ENCODE peak calls at places on chromosomes 5 and 9, in six cellular contexts. One of them, this sample, is unnamed.

GRCh38 chr9:86660146-86660545 is 287.2 kb downstream of the GAS1 start:
- DNase-seq in CD8-positive, alpha-beta T cell: no peak
- DNase-seq in upper lobe of left lung: no peak
- DNase-seq in brain microvascular endothelial cell: peak; percentile 80
- DNase-seq in mesothelial cell of epicardium: no peak
- DNase-seq in GM12865: no peak
- DNase-seq in this sample: no peak

GRCh38 chr9:126860757-126861466 is 473 bp downstream of the ZBTB34 start:
- DNase-seq in CD8-positive, alpha-beta T cell: peak; percentile 14
- DNase-seq in upper lobe of left lung: peak; percentile 58
- DNase-seq in brain microvascular endothelial cell: no peak
- DNase-seq in mesothelial cell of epicardium: no peak
- DNase-seq in GM12865: peak; percentile 32
- DNase-seq in this sample: no peak

GRCh38 chr5:33282696-33283095 is 158.1 kb upstream of the TARS1 start:
- DNase-seq in CD8-positive, alpha-beta T cell: no peak
- DNase-seq in upper lobe of left lung: no peak
- DNase-seq in brain microvascular endothelial cell: no peak
- DNase-seq in mesothelial cell of epicardium: no peak
- DNase-seq in GM12865: no peak
- DNase-seq in this sample: no peak

GRCh38 chr9:13568851-13569618 is 289.5 kb upstream of the MPDZ start:
- DNase-seq in CD8-positive, alpha-beta T cell: no peak
- DNase-seq in upper lobe of left lung: no peak
- DNase-seq in brain microvascular endothelial cell: no peak
- DNase-seq in mesothelial cell of epicardium: no peak
- DNase-seq in GM12865: no peak
- DNase-seq in this sample: no peak

GRCh38 chr9:73855206-73855605 is 641.9 kb upstream of the RORB start:
- DNase-seq in CD8-positive, alpha-beta T cell: no peak
- DNase-seq in upper lobe of left lung: no peak
- DNase-seq in brain microvascular endothelial cell: no peak
- DNase-seq in mesothelial cell of epicardium: no peak
- DNase-seq in GM12865: no peak
- DNase-seq in this sample: no peak

GRCh38 chr5:116671211-116671736 is 96.7 kb upstream of the SEMA6A start:
- DNase-seq in CD8-positive, alpha-beta T cell: no peak
- DNase-seq in upper lobe of left lung: no peak
- DNase-seq in brain microvascular endothelial cell: no peak
- DNase-seq in mesothelial cell of epicardium: no peak
- DNase-seq in GM12865: peak; percentile 87
- DNase-seq in this sample: no peak

GRCh38 chr9:80560976-80561375 is 989.2 kb downstream of the TLE4 start:
- DNase-seq in CD8-positive, alpha-beta T cell: no peak
- DNase-seq in upper lobe of left lung: no peak
- DNase-seq in brain microvascular endothelial cell: no peak
- DNase-seq in mesothelial cell of epicardium: no peak
- DNase-seq in GM12865: no peak
- DNase-seq in this sample: no peak

GRCh38 chr5:31113666-31114065 is 79.8 kb upstream of the CDH6 start:
- DNase-seq in CD8-positive, alpha-beta T cell: no peak
- DNase-seq in upper lobe of left lung: no peak
- DNase-seq in brain microvascular endothelial cell: no peak
- DNase-seq in mesothelial cell of epicardium: no peak
- DNase-seq in GM12865: no peak
- DNase-seq in this sample: no peak

GRCh38 chr9:90141723-90142122 is 500.9 kb downstream of the DIRAS2 start:
- DNase-seq in CD8-positive, alpha-beta T cell: no peak
- DNase-seq in upper lobe of left lung: no peak
- DNase-seq in brain microvascular endothelial cell: no peak
- DNase-seq in mesothelial cell of epicardium: no peak
- DNase-seq in GM12865: peak; percentile 17
- DNase-seq in this sample: no peak

GRCh38 chr9:133141833-133142594 is 21.0 kb upstream of the RALGDS start:
- DNase-seq in CD8-positive, alpha-beta T cell: peak; percentile 84
- DNase-seq in upper lobe of left lung: peak; percentile 68
- DNase-seq in brain microvascular endothelial cell: no peak
- DNase-seq in mesothelial cell of epicardium: no peak
- DNase-seq in GM12865: peak; percentile 87
- DNase-seq in this sample: no peak

GRCh38 chr5:90612930-90613329 is 54.3 kb downstream of the ADGRV1 start:
- DNase-seq in CD8-positive, alpha-beta T cell: no peak
- DNase-seq in upper lobe of left lung: no peak
- DNase-seq in brain microvascular endothelial cell: no peak
- DNase-seq in mesothelial cell of epicardium: no peak
- DNase-seq in GM12865: peak; percentile 78
- DNase-seq in this sample: no peak

GRCh38 chr5:139341187-139341688 is 416 bp upstream of the PAIP2 start:
- DNase-seq in CD8-positive, alpha-beta T cell: no peak
- DNase-seq in upper lobe of left lung: no peak
- DNase-seq in brain microvascular endothelial cell: no peak
- DNase-seq in mesothelial cell of epicardium: no peak
- DNase-seq in GM12865: no peak
- DNase-seq in this sample: no peak

GRCh38 chr5:179142434-179143198 is 82.4 kb downstream of the ZNF354C start:
- DNase-seq in CD8-positive, alpha-beta T cell: no peak
- DNase-seq in upper lobe of left lung: no peak
- DNase-seq in brain microvascular endothelial cell: peak; percentile 68
- DNase-seq in mesothelial cell of epicardium: no peak
- DNase-seq in GM12865: no peak
- DNase-seq in this sample: no peak

GRCh38 chr9:93186151-93186715 is 2.3 kb downstream of the WNK2 start:
- DNase-seq in CD8-positive, alpha-beta T cell: no peak
- DNase-seq in upper lobe of left lung: no peak
- DNase-seq in brain microvascular endothelial cell: no peak
- DNase-seq in mesothelial cell of epicardium: no peak
- DNase-seq in GM12865: no peak
- DNase-seq in this sample: no peak

GRCh38 chr5:144028058-144028457 is 142.4 kb downstream of the YIPF5 start:
- DNase-seq in CD8-positive, alpha-beta T cell: no peak
- DNase-seq in upper lobe of left lung: no peak
- DNase-seq in brain microvascular endothelial cell: peak; percentile 22
- DNase-seq in mesothelial cell of epicardium: peak; percentile 23
- DNase-seq in GM12865: no peak
- DNase-seq in this sample: no peak

GRCh38 chr5:80149161-80149609 is 106.7 kb downstream of the SERINC5 start:
- DNase-seq in CD8-positive, alpha-beta T cell: no peak
- DNase-seq in upper lobe of left lung: no peak
- DNase-seq in brain microvascular endothelial cell: no peak
- DNase-seq in mesothelial cell of epicardium: no peak
- DNase-seq in GM12865: no peak
- DNase-seq in this sample: no peak

GRCh38 chr9:7234144-7234543 is 476.4 kb downstream of the KDM4C start:
- DNase-seq in CD8-positive, alpha-beta T cell: no peak
- DNase-seq in upper lobe of left lung: no peak
- DNase-seq in brain microvascular endothelial cell: peak; percentile 47
- DNase-seq in mesothelial cell of epicardium: no peak
- DNase-seq in GM12865: peak; percentile 61
- DNase-seq in this sample: no peak

GRCh38 chr5:154288145-154288544 is 97.6 kb downstream of the GALNT10 start:
- DNase-seq in CD8-positive, alpha-beta T cell: no peak
- DNase-seq in upper lobe of left lung: no peak
- DNase-seq in brain microvascular endothelial cell: peak; percentile 33
- DNase-seq in mesothelial cell of epicardium: no peak
- DNase-seq in GM12865: no peak
- DNase-seq in this sample: no peak

GRCh38 chr9:111412280-111412679 is 71.9 kb downstream of the ECPAS start:
- DNase-seq in CD8-positive, alpha-beta T cell: no peak
- DNase-seq in upper lobe of left lung: no peak
- DNase-seq in brain microvascular endothelial cell: no peak
- DNase-seq in mesothelial cell of epicardium: no peak
- DNase-seq in GM12865: no peak
- DNase-seq in this sample: no peak

GRCh38 chr9:16864741-16865434 is 5.6 kb downstream of the BNC2 start:
- DNase-seq in CD8-positive, alpha-beta T cell: no peak
- DNase-seq in upper lobe of left lung: no peak
- DNase-seq in brain microvascular endothelial cell: no peak
- DNase-seq in mesothelial cell of epicardium: no peak
- DNase-seq in GM12865: no peak
- DNase-seq in this sample: no peak

GRCh38 chr9:80175286-80175906 is 603.6 kb downstream of the TLE4 start:
- DNase-seq in CD8-positive, alpha-beta T cell: no peak
- DNase-seq in upper lobe of left lung: no peak
- DNase-seq in brain microvascular endothelial cell: no peak
- DNase-seq in mesothelial cell of epicardium: no peak
- DNase-seq in GM12865: peak; percentile 49
- DNase-seq in this sample: no peak

GRCh38 chr9:27866741-27867140 is 293.5 kb upstream of the C9orf72 start:
- DNase-seq in CD8-positive, alpha-beta T cell: no peak
- DNase-seq in upper lobe of left lung: no peak
- DNase-seq in brain microvascular endothelial cell: no peak
- DNase-seq in mesothelial cell of epicardium: no peak
- DNase-seq in GM12865: no peak
- DNase-seq in this sample: no peak

GRCh38 chr5:119220576-119221197 is 135.1 kb upstream of the TNFAIP8 start:
- DNase-seq in CD8-positive, alpha-beta T cell: no peak
- DNase-seq in upper lobe of left lung: no peak
- DNase-seq in brain microvascular endothelial cell: no peak
- DNase-seq in mesothelial cell of epicardium: no peak
- DNase-seq in GM12865: peak; percentile 24
- DNase-seq in this sample: no peak

GRCh38 chr5:2887401-2888348 is 136.2 kb upstream of the IRX2 start:
- DNase-seq in CD8-positive, alpha-beta T cell: no peak
- DNase-seq in upper lobe of left lung: no peak
- DNase-seq in brain microvascular endothelial cell: no peak
- DNase-seq in mesothelial cell of epicardium: no peak
- DNase-seq in GM12865: no peak
- DNase-seq in this sample: no peak

GRCh38 chr5:149550608-149551226 is 522 bp downstream of the CSNK1A1 start:
- DNase-seq in CD8-positive, alpha-beta T cell: peak; percentile 17
- DNase-seq in upper lobe of left lung: peak; percentile 35
- DNase-seq in brain microvascular endothelial cell: no peak
- DNase-seq in mesothelial cell of epicardium: no peak
- DNase-seq in GM12865: no peak
- DNase-seq in this sample: no peak

GRCh38 chr9:129480227-129480626 is 140.7 kb downstream of the C9orf50 start:
- DNase-seq in CD8-positive, alpha-beta T cell: no peak
- DNase-seq in upper lobe of left lung: no peak
- DNase-seq in brain microvascular endothelial cell: no peak
- DNase-seq in mesothelial cell of epicardium: no peak
- DNase-seq in GM12865: no peak
- DNase-seq in this sample: no peak
- TF ChIP-seq CTCF in CD8-positive, alpha-beta T cell: no peak
- TF ChIP-seq CTCF in upper lobe of left lung: no peak
- TF ChIP-seq CTCF in brain microvascular endothelial cell: peak; percentile 11
- TF ChIP-seq CTCF in mesothelial cell of epicardium: no peak
- TF ChIP-seq CTCF in GM12865: no peak
- TF ChIP-seq CTCF in this sample: no peak

GRCh38 chr9:100432736-100433135 is 5.8 kb downstream of the MSANTD3 start:
- DNase-seq in CD8-positive, alpha-beta T cell: no peak
- DNase-seq in upper lobe of left lung: no peak
- DNase-seq in brain microvascular endothelial cell: no peak
- DNase-seq in mesothelial cell of epicardium: no peak
- DNase-seq in GM12865: no peak
- DNase-seq in this sample: no peak

GRCh38 chr9:100436566-100436965 is 9.6 kb downstream of the MSANTD3 start:
- DNase-seq in CD8-positive, alpha-beta T cell: no peak
- DNase-seq in upper lobe of left lung: no peak
- DNase-seq in brain microvascular endothelial cell: no peak
- DNase-seq in mesothelial cell of epicardium: no peak
- DNase-seq in GM12865: no peak
- DNase-seq in this sample: no peak

GRCh38 chr9:100440071-100440470 is 13.1 kb downstream of the MSANTD3 start:
- DNase-seq in CD8-positive, alpha-beta T cell: no peak
- DNase-seq in upper lobe of left lung: peak; percentile 34
- DNase-seq in brain microvascular endothelial cell: peak; percentile 20
- DNase-seq in mesothelial cell of epicardium: no peak
- DNase-seq in GM12865: no peak
- DNase-seq in this sample: no peak

GRCh38 chr9:100442072-100442471 is 15.1 kb downstream of the MSANTD3 start:
- DNase-seq in CD8-positive, alpha-beta T cell: no peak
- DNase-seq in upper lobe of left lung: no peak
- DNase-seq in brain microvascular endothelial cell: no peak
- DNase-seq in mesothelial cell of epicardium: no peak
- DNase-seq in GM12865: no peak
- DNase-seq in this sample: no peak

GRCh38 chr9:100437860-100438805 is 11.2 kb downstream of the MSANTD3 start:
- DNase-seq in CD8-positive, alpha-beta T cell: peak; percentile 73
- DNase-seq in upper lobe of left lung: peak; percentile 53
- DNase-seq in brain microvascular endothelial cell: peak; percentile 67
- DNase-seq in mesothelial cell of epicardium: peak; percentile 29
- DNase-seq in GM12865: peak; percentile 74
- DNase-seq in this sample: peak; percentile 95
- TF ChIP-seq CTCF in CD8-positive, alpha-beta T cell: peak; percentile 90
- TF ChIP-seq CTCF in upper lobe of left lung: peak; percentile 81
- TF ChIP-seq CTCF in brain microvascular endothelial cell: peak; percentile 95
- TF ChIP-seq CTCF in mesothelial cell of epicardium: peak; percentile 98
- TF ChIP-seq CTCF in GM12865: peak; percentile 93
- TF ChIP-seq CTCF in this sample: no peak

DNA sequence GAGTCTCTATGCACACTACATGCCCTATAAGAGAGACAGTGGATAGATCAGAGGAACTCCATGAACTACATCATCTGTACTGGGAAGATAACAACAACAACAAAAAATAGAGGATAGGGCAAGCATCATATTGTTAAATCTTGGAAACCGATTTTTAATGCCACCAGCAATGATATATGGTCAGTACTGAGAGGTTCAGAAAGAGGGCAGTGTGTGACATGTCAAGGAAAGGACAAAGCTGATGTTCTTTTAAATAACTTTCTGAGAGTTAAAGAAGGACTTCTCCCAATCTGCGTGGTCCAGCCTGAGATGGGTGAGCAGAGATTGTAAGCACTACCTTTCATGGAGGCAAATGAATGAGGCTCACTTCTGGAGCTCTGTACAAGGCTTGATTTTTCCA is 62.0 kb upstream of the PHF24 start:
- DNase-seq in CD8-positive, alpha-beta T cell: no peak
- DNase-seq in upper lobe of left lung: no peak
- DNase-seq in brain microvascular endothelial cell: no peak
- DNase-seq in mesothelial cell of epicardium: no peak
- DNase-seq in GM12865: no peak
- DNase-seq in this sample: no peak
- TF ChIP-seq CTCF in CD8-positive, alpha-beta T cell: peak; percentile 16
- TF ChIP-seq CTCF in upper lobe of left lung: no peak
- TF ChIP-seq CTCF in brain microvascular endothelial cell: peak; percentile 19
- TF ChIP-seq CTCF in mesothelial cell of epicardium: no peak
- TF ChIP-seq CTCF in GM12865: no peak
- TF ChIP-seq CTCF in this sample: no peak

GRCh38 chr5:168946363-168946762 is 354.6 kb downstream of the SLIT3 start:
- DNase-seq in CD8-positive, alpha-beta T cell: no peak
- DNase-seq in upper lobe of left lung: no peak
- DNase-seq in brain microvascular endothelial cell: peak; percentile 2
- DNase-seq in mesothelial cell of epicardium: no peak
- DNase-seq in GM12865: no peak
- DNase-seq in this sample: no peak

GRCh38 chr5:168948746-168949145 is 352.2 kb downstream of the SLIT3 start:
- DNase-seq in CD8-positive, alpha-beta T cell: no peak
- DNase-seq in upper lobe of left lung: no peak
- DNase-seq in brain microvascular endothelial cell: no peak
- DNase-seq in mesothelial cell of epicardium: no peak
- DNase-seq in GM12865: no peak
- DNase-seq in this sample: no peak

GRCh38 chr5:168950241-168950951 is 350.5 kb downstream of the SLIT3 start:
- DNase-seq in CD8-positive, alpha-beta T cell: no peak
- DNase-seq in upper lobe of left lung: no peak
- DNase-seq in brain microvascular endothelial cell: no peak
- DNase-seq in mesothelial cell of epicardium: no peak
- DNase-seq in GM12865: peak; percentile 51
- DNase-seq in this sample: no peak

GRCh38 chr5:168943999-168944398 is 356.9 kb downstream of the SLIT3 start:
- DNase-seq in CD8-positive, alpha-beta T cell: no peak
- DNase-seq in upper lobe of left lung: no peak
- DNase-seq in brain microvascular endothelial cell: no peak
- DNase-seq in mesothelial cell of epicardium: no peak
- DNase-seq in GM12865: no peak
- DNase-seq in this sample: no peak

GRCh38 chr5:168947212-168947868 is 353.6 kb downstream of the SLIT3 start:
- DNase-seq in CD8-positive, alpha-beta T cell: no peak
- DNase-seq in upper lobe of left lung: peak; percentile 24
- DNase-seq in brain microvascular endothelial cell: peak; percentile 25
- DNase-seq in mesothelial cell of epicardium: peak; percentile 40
- DNase-seq in GM12865: peak; percentile 59
- DNase-seq in this sample: no peak
- TF ChIP-seq CTCF in CD8-positive, alpha-beta T cell: peak; percentile 27
- TF ChIP-seq CTCF in upper lobe of left lung: peak; percentile 61
- TF ChIP-seq CTCF in brain microvascular endothelial cell: peak; percentile 95
- TF ChIP-seq CTCF in mesothelial cell of epicardium: peak; percentile 65
- TF ChIP-seq CTCF in GM12865: peak; percentile 86
- TF ChIP-seq CTCF in this sample: peak; percentile 22

This sample was measured in omental fat pad.